ENCODE peak calls at places on chromosomes 4 and X, in five cellular contexts. N, R, P, J and F are unnamed samples.
A peak's percentile ranks its signal among the peaks of the same experiment; 100 is the strongest.

GRCh38 chr4:96205143-96205542 is 365.2 kb downstream of the PDHA2 start:
- DNase-seq in N (no peak), R (no peak), J (no peak), P (no peak), F (no peak)

GRCh38 chr4:1081689-1082040 is 31.7 kb downstream of the RNF212 start:
- DNase-seq in P (no peak), J (no peak), N (no peak), R (peak; percentile 66), F (no peak)

GRCh38 chrX:142204522-142205433 is at the start of gene MAGEC2:
- DNase-seq in R (no peak), J (no peak), N (no peak), P (no peak), F (no peak)

GRCh38 chr4:31084806-31085416 is 364.7 kb downstream of the PCDH7 start:
- DNase-seq in N (peak; percentile 18), R (no peak), P (no peak), J (no peak), F (no peak)

GRCh38 chr4:113358784-113359183 is 309.3 kb downstream of the ANK2 start:
- DNase-seq in R (no peak), P (peak; percentile 5), J (no peak), N (peak; percentile 35), F (no peak)

GRCh38 chrX:37349131-37350033 is at the start of gene PRRG1:
- DNase-seq in P (no peak), R (peak; percentile 85), J (peak; percentile 75), N (peak; percentile 80), F (peak; percentile 67)

GRCh38 chr4:151675366-151676060 is 85.3 kb downstream of the GATB start:
- DNase-seq in R (no peak), J (peak; percentile 52), N (no peak), P (no peak), F (no peak)

GRCh38 chr4:37780444-37781133 is 45.9 kb upstream of the PGM2 start:
- DNase-seq in J (no peak), P (peak; percentile 88), R (peak; percentile 22), N (no peak), F (peak; percentile 15)

GRCh38 chr4:171118091-171118490 is 695.1 kb upstream of the GALNTL6 start:
- DNase-seq in N (peak; percentile 25), P (no peak), J (no peak), R (no peak), F (no peak)

GRCh38 chr4:176187610-176188009 is 7.8 kb downstream of the SPATA4 start:
- DNase-seq in P (no peak), J (no peak), R (no peak), N (peak; percentile 17), F (no peak)

GRCh38 chr4:176186721-176187395 is 8.5 kb downstream of the SPATA4 start:
- DNase-seq in N (no peak), J (no peak), P (no peak), R (peak; percentile 72), F (no peak)

GRCh38 chr4:176186067-176186466 is 9.3 kb downstream of the SPATA4 start:
- DNase-seq in P (no peak), J (no peak), N (no peak), R (no peak), F (no peak)

GRCh38 chr4:176189891-176190795 is 5.2 kb downstream of the SPATA4 start:
- DNase-seq in P (no peak), J (no peak), N (peak; percentile 18), R (no peak), F (no peak)

DNA sequence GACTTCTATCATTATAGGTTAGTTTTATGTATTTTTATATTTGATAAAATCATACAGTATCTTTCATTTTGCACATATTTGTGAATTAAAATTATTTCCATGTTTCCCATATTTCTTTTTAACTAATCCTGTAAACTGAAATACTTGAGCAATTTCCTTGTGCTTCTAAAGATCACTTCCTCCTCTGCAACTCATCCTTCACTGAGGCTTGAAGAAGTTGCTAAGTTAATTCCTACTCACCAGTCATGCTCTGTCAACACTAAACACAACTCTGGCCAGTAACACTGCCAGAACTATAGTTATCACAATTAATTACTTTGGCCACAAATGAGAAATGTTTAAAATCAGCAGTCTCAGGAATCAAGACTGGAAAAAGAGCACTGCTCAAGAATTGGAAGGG is 6.7 kb downstream of the SPATA4 start:
- DNase-seq in R (no peak), N (no peak), P (no peak), J (no peak), F (no peak)
- H3K27ac ChIP-seq in R (no peak overlapping the region), N (no peak overlapping the region), P (no peak overlapping the region), J (no peak overlapping the region), F (no peak overlapping the region)

GRCh38 chr4:122674371-122674770 is 53.5 kb upstream of the IL21 start:
- DNase-seq in P (no peak), N (no peak), J (no peak), R (no peak), F (no peak)

GRCh38 chr4:122672091-122672490 is 51.2 kb upstream of the IL21 start:
- DNase-seq in R (no peak), P (no peak), J (no peak), N (no peak), F (no peak)

GRCh38 chr4:122668241-122668640 is 47.4 kb upstream of the IL21 start:
- DNase-seq in R (peak; percentile 68), J (no peak), P (no peak), N (peak; percentile 34), F (no peak)

GRCh38 chr4:122669911-122670738 is 49.3 kb upstream of the IL21 start:
- DNase-seq in N (no peak), R (no peak), J (no peak), P (no peak), F (no peak)

GRCh38 chr4:122673252-122673651 is 52.4 kb upstream of the IL21 start:
- DNase-seq in R (no peak), N (no peak), P (no peak), J (no peak), F (no peak)
- H3K27ac ChIP-seq in R (no peak overlapping the region), N (no peak overlapping the region), P (no peak overlapping the region), J (no peak overlapping the region), F (no peak overlapping the region)

DNA sequence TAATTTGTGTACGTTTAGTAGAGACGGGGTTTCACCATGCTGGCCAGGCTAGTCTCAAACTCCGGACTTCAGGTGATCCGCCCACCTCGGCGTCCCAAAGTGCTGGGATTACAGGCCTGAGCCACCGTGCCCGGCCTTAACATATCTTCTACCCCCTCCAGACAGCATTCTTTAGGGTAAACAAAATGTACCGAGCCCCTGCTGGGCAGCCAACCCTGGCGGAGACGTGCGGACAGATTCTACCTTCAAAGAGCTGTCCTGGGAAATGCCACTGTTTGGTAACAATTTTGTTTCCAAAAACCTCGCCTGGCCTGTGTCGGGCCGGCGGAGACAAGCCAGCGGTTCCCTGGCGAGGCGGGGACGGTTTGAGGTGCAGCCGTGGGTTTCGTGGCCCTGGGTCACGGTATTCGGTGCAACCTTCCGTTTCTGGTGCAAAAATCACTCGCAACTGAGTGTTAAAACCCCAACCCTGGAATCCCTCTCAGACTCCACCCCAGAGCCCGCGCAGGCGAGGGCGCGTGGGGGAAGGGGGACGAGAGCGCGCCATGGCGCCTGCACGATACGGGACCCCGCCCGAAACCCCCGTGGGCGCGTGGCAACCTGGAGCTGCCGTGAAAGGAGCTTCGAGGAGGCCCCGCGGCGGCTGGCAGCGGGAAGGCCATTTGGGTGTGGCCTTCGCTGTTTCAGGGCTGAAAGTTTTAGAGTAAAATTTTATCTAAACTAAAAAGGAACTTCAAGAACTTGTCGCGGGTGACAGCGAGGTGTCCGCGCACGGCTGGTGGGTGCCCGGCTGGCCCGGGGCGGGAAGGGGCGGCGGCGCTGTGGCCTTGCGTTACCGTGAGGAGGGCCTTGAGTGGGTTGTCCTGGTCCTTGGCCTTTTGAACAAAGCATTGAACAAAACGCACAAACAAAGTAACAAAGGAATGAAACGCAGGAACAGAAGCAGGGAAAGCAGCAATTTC is 17.0 kb downstream of the MRFAP1 start:
- DNase-seq in J (no peak), R (no peak), P (no peak), N (no peak), F (no peak)
- H3K27ac ChIP-seq in J (no peak overlapping the region), R (no peak overlapping the region), P (no peak overlapping the region), N (no peak overlapping the region), F (no peak overlapping the region)

GRCh38 chr4:108622828-108623227 is 2.5 kb downstream of the RPL34 start:
- DNase-seq in R (no peak), J (no peak), P (no peak), N (no peak), F (no peak)
- H3K27ac ChIP-seq in R (no peak overlapping the region), J (no peak overlapping the region), P (no peak overlapping the region), N (no peak overlapping the region), F (no peak overlapping the region)

GRCh38 chr4:153344131-153345010 is at the start of gene MND1:
- DNase-seq in J (peak; percentile 88), R (peak; percentile 75), P (peak; percentile 95), N (peak; percentile 81), F (peak; percentile 54)
- H3K27ac ChIP-seq in J (no peak within 1 kb of the TSS), R (peak within 1 kb of the TSS; percentile 53), P (peak within 1 kb of the TSS; percentile 100), N (peak within 1 kb of the TSS; percentile 51), F (no peak within 1 kb of the TSS)

GRCh38 chrX:119486745-119487144 is 18.5 kb downstream of the SLC25A5 start:
- DNase-seq in R (no peak), P (no peak), N (no peak), J (no peak), F (no peak)

GRCh38 chrX:119482041-119482440 is 13.8 kb downstream of the SLC25A5 start:
- DNase-seq in R (no peak), N (no peak), P (no peak), J (no peak), F (no peak)

GRCh38 chrX:119481218-119481875 is 13.1 kb downstream of the SLC25A5 start:
- DNase-seq in R (no peak), J (no peak), N (no peak), P (no peak), F (no peak)

GRCh38 chrX:119479845-119480244 is 11.6 kb downstream of the SLC25A5 start:
- DNase-seq in P (no peak), R (no peak), J (no peak), N (no peak), F (no peak)

DNA sequence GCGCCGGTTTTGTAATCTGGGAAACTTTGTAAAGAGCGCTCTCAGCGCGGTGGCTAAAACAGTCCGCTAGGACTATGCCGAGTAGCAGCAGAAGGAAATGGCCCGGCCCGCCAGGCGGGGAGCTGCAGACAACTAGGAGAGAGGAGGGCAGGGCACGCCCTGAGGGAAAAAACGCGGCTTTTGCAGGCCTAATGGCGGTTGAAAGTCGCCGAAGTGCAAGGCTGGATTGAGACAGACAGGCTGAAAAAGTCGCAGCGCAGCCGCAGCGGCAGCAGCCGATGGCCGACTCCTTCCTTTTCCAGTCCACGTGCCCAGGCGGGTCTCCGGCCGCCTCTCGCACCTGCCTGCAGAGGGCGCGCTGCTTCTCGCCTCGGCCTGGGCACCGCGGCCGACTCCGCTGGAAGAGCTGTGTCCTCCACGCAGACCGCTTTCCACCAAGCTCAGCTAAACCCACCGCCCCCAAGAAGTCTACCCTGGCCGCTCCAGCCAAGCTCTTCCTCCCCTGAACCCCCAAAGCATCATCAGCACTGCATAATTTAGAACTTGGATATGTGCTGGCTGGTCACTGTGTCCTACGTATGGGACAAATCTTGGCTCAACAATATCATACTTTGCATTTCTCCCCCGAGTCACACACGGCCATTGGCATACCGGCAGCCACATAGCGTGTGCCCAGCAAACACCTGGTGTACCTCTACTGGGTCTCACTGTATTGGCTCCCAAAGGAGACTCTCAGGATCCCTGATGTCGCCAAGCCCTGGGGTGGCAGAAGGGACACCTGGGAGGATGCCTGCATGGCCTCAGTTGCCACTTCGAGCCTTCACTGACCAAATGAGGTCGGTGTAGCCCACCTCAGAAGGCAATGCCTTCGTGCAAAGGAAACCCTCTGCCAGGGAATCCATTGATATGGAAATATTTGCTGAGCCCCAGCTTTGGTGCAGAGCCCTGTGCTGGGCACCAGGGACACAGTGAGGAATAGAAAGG is 14.5 kb downstream of the SLC25A5 start:
- DNase-seq in R (peak; percentile 39), P (no peak), N (peak; percentile 45), J (peak; percentile 41), F (peak; percentile 35)
- H3K27ac ChIP-seq in R (no peak overlapping the region), P (no peak overlapping the region), N (no peak overlapping the region), J (no peak overlapping the region), F (no peak overlapping the region)